ENCODE peak calls at places on chromosomes 3 and 15, in six cellular contexts. Q is uterus, K is prostate gland, O is right lobe of liver, D is PC-3, Z is A673. A is an unnamed sample.

GRCh38 chr15:73760777-73761329 is 7.7 kb upstream of the INSYN1 start:
- DNase-seq in Q (no peak), K (no peak), O (no peak), D (no peak), Z (no peak), A (no peak)

GRCh38 chr3:60294181-60294580 is 957.1 kb downstream of the FHIT start:
- DNase-seq in Q (no peak), K (no peak), O (no peak), D (peak; percentile 9), Z (no peak), A (no peak)

GRCh38 chr15:87033056-87033455 is 953.4 kb downstream of the AGBL1 start:
- DNase-seq in Q (no peak), K (no peak), O (no peak), D (peak; percentile 46), Z (no peak), A (no peak)

GRCh38 chr15:82044373-82045178 is 1.2 kb downstream of the MEX3B start:
- DNase-seq in Q (peak; percentile 49), K (peak; percentile 10), O (peak; percentile 41), D (no peak), Z (peak; percentile 64), A (peak; percentile 79)

GRCh38 chr3:141797167-141797773 is 34.1 kb downstream of the GRK7 start:
- DNase-seq in Q (peak; percentile 33), K (peak; percentile 59), O (peak; percentile 47), D (no peak), Z (peak; percentile 73), A (peak; percentile 89)

GRCh38 chr3:66407281-66408218 is 93.3 kb downstream of the LRIG1 start:
- DNase-seq in Q (peak; percentile 68), K (peak; percentile 56), O (peak; percentile 69), D (peak; percentile 67), Z (peak; percentile 62), A (peak; percentile 91)

GRCh38 chr3:5465183-5465582 is 277.7 kb downstream of the EDEM1 start:
- DNase-seq in Q (no peak), K (no peak), O (no peak), D (no peak), Z (no peak), A (no peak)

GRCh38 chr15:56052389-56053045 is 59.1 kb upstream of the NEDD4 start:
- DNase-seq in Q (peak; percentile 31), K (no peak), O (no peak), D (peak; percentile 67), Z (peak; percentile 65), A (no peak)

GRCh38 chr3:60755094-60755493 is 496.2 kb downstream of the FHIT start:
- DNase-seq in Q (no peak), K (no peak), O (no peak), D (peak; percentile 32), Z (no peak), A (no peak)

GRCh38 chr3:26484140-26484539 is 138.4 kb upstream of the LRRC3B start:
- DNase-seq in Q (no peak), K (no peak), O (no peak), D (no peak), Z (peak; percentile 43), A (no peak)

GRCh38 chr3:4418156-4418555 is 48.9 kb downstream of the SUMF1 start:
- DNase-seq in Q (no peak), K (no peak), O (no peak), D (no peak), Z (no peak), A (no peak)

GRCh38 chr3:131326307-131326706 is 55.3 kb upstream of the NUDT16 start:
- DNase-seq in Q (no peak), K (no peak), O (no peak), D (peak; percentile 58), Z (peak; percentile 15), A (no peak)

GRCh38 chr3:148800414-148800813 is 27.2 kb upstream of the CPB1 start:
- DNase-seq in Q (no peak), K (no peak), O (no peak), D (no peak), Z (no peak), A (no peak)

GRCh38 chr15:40942865-40943264 is 10.4 kb upstream of the CHAC1 start:
- DNase-seq in Q (no peak), K (no peak), O (no peak), D (no peak), Z (no peak), A (peak; percentile 37)

GRCh38 chr3:111610612-111611054 is 15.5 kb upstream of the ZBED2 start:
- DNase-seq in Q (no peak), K (peak; percentile 12), O (no peak), D (no peak), Z (no peak), A (no peak)

GRCh38 chr3:117628896-117629295 is 919.3 kb downstream of the TUSC7 start:
- DNase-seq in Q (peak; percentile 16), K (no peak), O (no peak), D (peak; percentile 36), Z (peak; percentile 63), A (no peak)

GRCh38 chr15:100934735-100935134 is 15.6 kb downstream of the LRRK1 start:
- DNase-seq in Q (no peak), K (no peak), O (no peak), D (peak; percentile 16), Z (no peak), A (no peak)

GRCh38 chr3:58585994-58586393 is 8.8 kb upstream of the FAM107A start:
- DNase-seq in Q (no peak), K (no peak), O (no peak), D (no peak), Z (no peak), A (no peak)

GRCh38 chr15:82621970-82622369 is 25.2 kb downstream of the CPEB1 start:
- DNase-seq in Q (no peak), K (no peak), O (no peak), D (peak; percentile 10), Z (peak; percentile 4), A (no peak)

GRCh38 chr3:152175576-152175883 is 93.2 kb upstream of the MBNL1 start:
- DNase-seq in Q (no peak), K (no peak), O (no peak), D (peak; percentile 94), Z (peak; percentile 28), A (no peak)

GRCh38 chr15:80779658-80780415 is 667 bp downstream of the CEMIP start:
- DNase-seq in Q (no peak), K (peak; percentile 23), O (peak; percentile 28), D (peak; percentile 48), Z (peak; percentile 31), A (peak; percentile 45)

GRCh38 chr15:31392761-31393401 is 66.2 kb downstream of the KLF13 start:
- DNase-seq in Q (no peak), K (no peak), O (no peak), D (no peak), Z (no peak), A (peak; percentile 77)

GRCh38 chr3:178352300-178353021 is 183.8 kb upstream of the KCNMB2 start:
- DNase-seq in Q (no peak), K (no peak), O (no peak), D (peak; percentile 65), Z (peak; percentile 87), A (no peak)

GRCh38 chr15:79050977-79051376 is 39.6 kb downstream of the RASGRF1 start:
- DNase-seq in Q (no peak), K (no peak), O (no peak), D (no peak), Z (no peak), A (no peak)

GRCh38 chr15:53837263-53837662 is 77.8 kb upstream of the WDR72 start:
- DNase-seq in Q (no peak), K (peak; percentile 48), O (peak; percentile 52), D (peak; percentile 4), Z (no peak), A (no peak)

GRCh38 chr15:60381148-60381788 is 16.5 kb downstream of the ANXA2 start:
- DNase-seq in Q (no peak), K (no peak), O (no peak), D (no peak), Z (no peak), A (no peak)
- H3K4me1 ChIP-seq in Q (no peaks in the 10 kb centered on the region), K (peaks cover 19% of the 10 kb centered on the region), O (no peaks in the 10 kb centered on the region), D (peaks cover 89% of the 10 kb centered on the region), Z (peaks cover 42% of the 10 kb centered on the region), A (peaks cover 14% of the 10 kb centered on the region)

DNA sequence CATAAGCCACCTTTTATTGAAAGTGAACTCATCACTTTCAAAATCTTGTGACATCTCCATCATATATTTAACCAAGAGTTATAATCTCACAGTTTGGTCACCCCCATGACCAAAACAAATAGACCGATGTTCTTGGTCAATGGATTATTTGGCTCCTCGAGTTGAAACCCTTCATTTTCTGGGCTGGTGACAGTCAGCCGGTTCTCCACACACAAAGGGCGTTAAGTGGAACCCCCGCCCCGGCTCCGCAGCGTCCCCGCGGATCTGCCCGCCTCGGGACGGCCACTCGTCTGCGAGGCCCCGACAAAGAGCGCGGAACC is 769 bp downstream of the TSPAN3 start:
- DNase-seq in Q (no peak), K (no peak), O (no peak), D (no peak), Z (no peak), A (no peak)
- H3K27ac ChIP-seq in Q (peak overlapping the region; percentile 96), K (peak overlapping the region; percentile 75), O (peak overlapping the region; percentile 62), D (peak overlapping the region; percentile 20), Z (peak overlapping the region; percentile 91), A (peak overlapping the region; percentile 87)

DNA sequence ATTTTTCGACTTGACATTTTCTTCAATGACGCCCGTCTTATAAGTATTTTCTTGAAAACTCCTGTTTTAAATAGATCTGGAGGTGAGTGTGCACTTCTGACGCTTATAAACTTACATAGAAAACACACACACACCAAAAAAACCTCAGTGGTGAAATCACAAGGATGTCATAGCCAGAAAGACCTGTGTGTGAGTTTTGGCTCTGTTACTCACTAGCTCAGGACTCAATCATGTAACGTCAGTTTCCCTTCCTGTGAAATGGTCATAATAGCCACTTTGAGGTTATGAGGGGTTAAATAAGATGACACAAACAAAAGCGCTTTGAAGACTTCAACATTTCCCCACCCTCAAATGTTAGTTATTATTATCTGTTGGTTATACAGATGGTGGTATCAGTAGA is 1.8 kb downstream of the IL20RB start:
- DNase-seq in Q (no peak), K (no peak), O (no peak), D (no peak), Z (no peak), A (no peak)
- H3K4me1 ChIP-seq in Q (no peaks in the 10 kb centered on the region), K (no peaks in the 10 kb centered on the region), O (no peaks in the 10 kb centered on the region), D (peaks cover 34% of the 10 kb centered on the region), Z (peaks cover 12% of the 10 kb centered on the region), A (peaks cover 4% of the 10 kb centered on the region)

DNA sequence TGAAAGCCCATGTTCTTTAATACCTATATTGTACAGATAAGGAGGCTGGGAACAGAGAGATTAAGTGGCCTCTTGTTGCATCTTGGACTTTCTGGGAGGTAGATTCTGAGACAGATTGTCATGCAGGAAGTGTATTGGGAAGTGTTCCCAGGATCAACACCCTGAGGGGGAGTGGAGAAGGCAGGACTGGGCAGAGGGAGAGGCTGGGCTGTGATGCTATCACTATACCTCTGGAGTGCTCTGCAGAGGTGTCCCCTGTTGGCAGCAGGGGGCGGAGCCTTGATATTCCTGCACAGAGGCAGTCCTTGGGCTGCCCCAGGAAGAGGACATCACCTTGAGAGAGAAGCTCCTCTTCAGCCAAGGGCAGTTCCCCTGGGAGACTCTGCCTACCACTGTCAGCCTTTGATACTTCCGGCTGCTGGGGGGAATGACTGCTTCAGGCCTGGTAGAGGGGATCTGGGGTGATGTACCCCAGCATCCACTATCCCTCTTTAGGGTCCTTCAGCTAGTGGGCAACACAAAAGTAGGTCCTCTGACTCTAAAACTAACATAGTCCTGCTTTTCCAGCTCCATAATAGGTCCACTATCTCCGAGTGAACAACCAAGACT is 97.4 kb upstream of the RNU6-1 start:
- DNase-seq in Q (no peak), K (no peak), O (no peak), D (peak; percentile 64), Z (no peak), A (no peak)
- H3K27ac ChIP-seq in Q (no peak overlapping the region), K (no peak overlapping the region), O (no peak overlapping the region), D (no peak overlapping the region), Z (no peak overlapping the region), A (no peak overlapping the region)

GRCh38 chr3:19075037-19075436 is 73.3 kb upstream of the KCNH8 start:
- DNase-seq in Q (no peak), K (no peak), O (no peak), D (no peak), Z (no peak), A (no peak)
- H3K4me1 ChIP-seq in Q (no peaks in the 10 kb centered on the region), K (no peaks in the 10 kb centered on the region), O (no peaks in the 10 kb centered on the region), D (no peaks in the 10 kb centered on the region), Z (no peaks in the 10 kb centered on the region), A (no peaks in the 10 kb centered on the region)

A was measured in right cardiac atrium.